ENCODE peak calls at places on chromosomes 6 and 20, in eight cellular contexts. One of them, this sample, is unnamed.
A peak's percentile ranks its signal among the peaks of the same experiment; 100 is the strongest.

GRCh38 chr20:49187330-49188100 is 619 bp downstream of the STAU1 start:
- DNase-seq in mesendoderm: peak; percentile 26
- DNase-seq in left ventricle myocardium inferior: no peak
- DNase-seq in MM.1S: peak; percentile 21
- DNase-seq in heart left ventricle: no peak
- DNase-seq in GM23338: peak; percentile 58
- DNase-seq in prostate gland: peak; percentile 23
- DNase-seq in aorta: peak; percentile 55
- DNase-seq in this sample: peak; percentile 17

GRCh38 chr6:3878048-3878666 is 29.0 kb downstream of the FAM50B start:
- DNase-seq in mesendoderm: no peak
- DNase-seq in left ventricle myocardium inferior: no peak
- DNase-seq in MM.1S: no peak
- DNase-seq in heart left ventricle: no peak
- DNase-seq in GM23338: no peak
- DNase-seq in prostate gland: no peak
- DNase-seq in aorta: no peak
- DNase-seq in this sample: no peak

GRCh38 chr6:118867181-118867580 is 26.8 kb upstream of the ASF1A start:
- DNase-seq in mesendoderm: no peak
- DNase-seq in left ventricle myocardium inferior: no peak
- DNase-seq in MM.1S: no peak
- DNase-seq in heart left ventricle: no peak
- DNase-seq in GM23338: no peak
- DNase-seq in prostate gland: no peak
- DNase-seq in aorta: no peak
- DNase-seq in this sample: no peak

GRCh38 chr6:108156180-108156937 is 9.5 kb upstream of the NR2E1 start:
- DNase-seq in mesendoderm: no peak
- DNase-seq in left ventricle myocardium inferior: no peak
- DNase-seq in MM.1S: no peak
- DNase-seq in heart left ventricle: no peak
- DNase-seq in GM23338: peak; percentile 61
- DNase-seq in prostate gland: peak; percentile 74
- DNase-seq in aorta: no peak
- DNase-seq in this sample: no peak

GRCh38 chr20:8161262-8162071 is 29.4 kb downstream of the PLCB1 start:
- DNase-seq in mesendoderm: no peak
- DNase-seq in left ventricle myocardium inferior: no peak
- DNase-seq in MM.1S: peak; percentile 54
- DNase-seq in heart left ventricle: peak; percentile 29
- DNase-seq in GM23338: no peak
- DNase-seq in prostate gland: no peak
- DNase-seq in aorta: no peak
- DNase-seq in this sample: no peak

GRCh38 chr20:63538204-63539091 is 1.3 kb upstream of the PTK6 start:
- DNase-seq in mesendoderm: no peak
- DNase-seq in left ventricle myocardium inferior: no peak
- DNase-seq in MM.1S: no peak
- DNase-seq in heart left ventricle: no peak
- DNase-seq in GM23338: peak; percentile 66
- DNase-seq in prostate gland: peak; percentile 92
- DNase-seq in aorta: no peak
- DNase-seq in this sample: peak; percentile 36

GRCh38 chr20:51378171-51378928 is 164.2 kb downstream of the NFATC2 start:
- DNase-seq in mesendoderm: peak; percentile 53
- DNase-seq in left ventricle myocardium inferior: no peak
- DNase-seq in MM.1S: no peak
- DNase-seq in heart left ventricle: no peak
- DNase-seq in GM23338: peak; percentile 65
- DNase-seq in prostate gland: no peak
- DNase-seq in aorta: no peak
- DNase-seq in this sample: no peak

GRCh38 chr6:129592516-129593232 is 117.3 kb downstream of the ARHGAP18 start:
- DNase-seq in mesendoderm: peak; percentile 13
- DNase-seq in left ventricle myocardium inferior: no peak
- DNase-seq in MM.1S: no peak
- DNase-seq in heart left ventricle: no peak
- DNase-seq in GM23338: no peak
- DNase-seq in prostate gland: no peak
- DNase-seq in aorta: no peak
- DNase-seq in this sample: no peak

GRCh38 chr6:143806282-143807102 is 36.6 kb upstream of the LTV1 start:
- DNase-seq in mesendoderm: no peak
- DNase-seq in left ventricle myocardium inferior: no peak
- DNase-seq in MM.1S: no peak
- DNase-seq in heart left ventricle: no peak
- DNase-seq in GM23338: no peak
- DNase-seq in prostate gland: no peak
- DNase-seq in aorta: peak; percentile 59
- DNase-seq in this sample: no peak

GRCh38 chr6:131678401-131678800 is 22.8 kb downstream of the OR2A4 start:
- DNase-seq in mesendoderm: peak; percentile 35
- DNase-seq in left ventricle myocardium inferior: no peak
- DNase-seq in MM.1S: no peak
- DNase-seq in heart left ventricle: no peak
- DNase-seq in GM23338: peak; percentile 29
- DNase-seq in prostate gland: no peak
- DNase-seq in aorta: no peak
- DNase-seq in this sample: no peak

GRCh38 chr6:89928604-89929003 is 34.3 kb downstream of the GJA10 start:
- DNase-seq in mesendoderm: no peak
- DNase-seq in left ventricle myocardium inferior: no peak
- DNase-seq in MM.1S: no peak
- DNase-seq in heart left ventricle: no peak
- DNase-seq in GM23338: no peak
- DNase-seq in prostate gland: no peak
- DNase-seq in aorta: no peak
- DNase-seq in this sample: no peak
- H3K27ac ChIP-seq in mesendoderm: no peak overlapping the region
- H3K27ac ChIP-seq in left ventricle myocardium inferior: no peak overlapping the region
- H3K27ac ChIP-seq in MM.1S: no peak overlapping the region
- H3K27ac ChIP-seq in heart left ventricle: no peak overlapping the region
- H3K27ac ChIP-seq in GM23338: no peak overlapping the region
- H3K27ac ChIP-seq in prostate gland: no peak overlapping the region
- H3K27ac ChIP-seq in aorta: no peak overlapping the region
- H3K27ac ChIP-seq in this sample: no peak overlapping the region

DNA sequence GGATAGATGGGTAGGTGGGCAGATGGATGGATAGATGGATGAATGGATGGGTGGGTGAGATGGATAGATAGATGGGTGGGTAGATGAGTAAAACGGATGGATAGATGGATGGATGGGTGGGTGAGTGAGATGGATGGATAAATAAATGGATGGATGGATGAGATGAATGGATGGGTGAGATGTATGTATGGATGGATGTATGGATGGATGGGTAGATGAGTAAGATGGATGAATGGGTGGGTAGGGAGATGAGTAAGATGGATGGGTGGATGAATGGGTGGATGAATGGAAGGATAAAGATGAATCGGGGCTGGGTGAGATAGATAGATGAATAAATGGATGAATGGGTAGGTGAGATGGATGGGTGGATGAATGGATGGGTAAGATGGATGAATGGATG is 210.1 kb downstream of the TFAP2C start:
- DNase-seq in mesendoderm: no peak
- DNase-seq in left ventricle myocardium inferior: no peak
- DNase-seq in MM.1S: no peak
- DNase-seq in heart left ventricle: no peak
- DNase-seq in GM23338: no peak
- DNase-seq in prostate gland: no peak
- DNase-seq in aorta: no peak
- DNase-seq in this sample: no peak
- H3K4me3 ChIP-seq in mesendoderm: no peak overlapping the region
- H3K4me3 ChIP-seq in left ventricle myocardium inferior: no peak overlapping the region
- H3K4me3 ChIP-seq in MM.1S: no peak overlapping the region
- H3K4me3 ChIP-seq in heart left ventricle: no peak overlapping the region
- H3K4me3 ChIP-seq in GM23338: no peak overlapping the region
- H3K4me3 ChIP-seq in prostate gland: no peak overlapping the region
- H3K4me3 ChIP-seq in aorta: no peak overlapping the region
- H3K4me3 ChIP-seq in this sample: no peak overlapping the region

GRCh38 chr20:24584078-24584477 is 114.6 kb downstream of the SYNDIG1 start:
- DNase-seq in mesendoderm: no peak
- DNase-seq in left ventricle myocardium inferior: no peak
- DNase-seq in MM.1S: no peak
- DNase-seq in heart left ventricle: no peak
- DNase-seq in GM23338: no peak
- DNase-seq in prostate gland: no peak
- DNase-seq in aorta: no peak
- DNase-seq in this sample: no peak
- H3K4me1 ChIP-seq in mesendoderm: no peaks in the 10 kb centered on the region
- H3K4me1 ChIP-seq in left ventricle myocardium inferior: no peaks in the 10 kb centered on the region
- H3K4me1 ChIP-seq in MM.1S: no peaks in the 10 kb centered on the region
- H3K4me1 ChIP-seq in heart left ventricle: no peaks in the 10 kb centered on the region
- H3K4me1 ChIP-seq in GM23338: no peaks in the 10 kb centered on the region
- H3K4me1 ChIP-seq in prostate gland: no peaks in the 10 kb centered on the region
- H3K4me1 ChIP-seq in aorta: no peaks in the 10 kb centered on the region
- H3K4me1 ChIP-seq in this sample: no peaks in the 10 kb centered on the region

GRCh38 chr6:52543262-52543661 is 33.6 kb downstream of the TRAM2 start:
- DNase-seq in mesendoderm: no peak
- DNase-seq in left ventricle myocardium inferior: no peak
- DNase-seq in MM.1S: no peak
- DNase-seq in heart left ventricle: no peak
- DNase-seq in GM23338: no peak
- DNase-seq in prostate gland: no peak
- DNase-seq in aorta: no peak
- DNase-seq in this sample: no peak
- H3K27ac ChIP-seq in mesendoderm: no peak overlapping the region
- H3K27ac ChIP-seq in left ventricle myocardium inferior: peak overlapping the region; percentile 51
- H3K27ac ChIP-seq in MM.1S: peak overlapping the region; percentile 99
- H3K27ac ChIP-seq in heart left ventricle: no peak overlapping the region
- H3K27ac ChIP-seq in GM23338: no peak overlapping the region
- H3K27ac ChIP-seq in prostate gland: no peak overlapping the region
- H3K27ac ChIP-seq in aorta: no peak overlapping the region
- H3K27ac ChIP-seq in this sample: no peak overlapping the region

GRCh38 chr6:137005073-137005472 is 39.7 kb downstream of the IL20RA start:
- DNase-seq in mesendoderm: no peak
- DNase-seq in left ventricle myocardium inferior: no peak
- DNase-seq in MM.1S: no peak
- DNase-seq in heart left ventricle: no peak
- DNase-seq in GM23338: no peak
- DNase-seq in prostate gland: no peak
- DNase-seq in aorta: no peak
- DNase-seq in this sample: no peak
- H3K4me3 ChIP-seq in mesendoderm: no peak overlapping the region
- H3K4me3 ChIP-seq in left ventricle myocardium inferior: no peak overlapping the region
- H3K4me3 ChIP-seq in MM.1S: no peak overlapping the region
- H3K4me3 ChIP-seq in heart left ventricle: no peak overlapping the region
- H3K4me3 ChIP-seq in GM23338: no peak overlapping the region
- H3K4me3 ChIP-seq in prostate gland: no peak overlapping the region
- H3K4me3 ChIP-seq in aorta: no peak overlapping the region
- H3K4me3 ChIP-seq in this sample: no peak overlapping the region

GRCh38 chr6:37054580-37054979 is 49.1 kb downstream of the FGD2 start:
- DNase-seq in mesendoderm: no peak
- DNase-seq in left ventricle myocardium inferior: no peak
- DNase-seq in MM.1S: no peak
- DNase-seq in heart left ventricle: no peak
- DNase-seq in GM23338: no peak
- DNase-seq in prostate gland: no peak
- DNase-seq in aorta: no peak
- DNase-seq in this sample: no peak
- H3K4me1 ChIP-seq in mesendoderm: peaks cover 12% of the 10 kb centered on the region
- H3K4me1 ChIP-seq in left ventricle myocardium inferior: peaks cover 33% of the 10 kb centered on the region
- H3K4me1 ChIP-seq in MM.1S: peaks cover 25% of the 10 kb centered on the region
- H3K4me1 ChIP-seq in heart left ventricle: peaks cover 8% of the 10 kb centered on the region
- H3K4me1 ChIP-seq in GM23338: peaks cover 32% of the 10 kb centered on the region
- H3K4me1 ChIP-seq in prostate gland: no peaks in the 10 kb centered on the region
- H3K4me1 ChIP-seq in aorta: no peaks in the 10 kb centered on the region
- H3K4me1 ChIP-seq in this sample: peaks cover 28% of the 10 kb centered on the region

This sample was measured in CD4-positive, alpha-beta memory T cell.